ENCODE peak calls at places on chromosomes 1 and 21, in six cellular contexts. O is HS-5; D is activated naive CD4-positive, alpha-beta T cell; S is fibroblast of the conjunctiva; Z is HFFc6; X is effector CD4-positive, alpha-beta T cell. Y is an unnamed sample.
A peak's percentile ranks its signal among the peaks of the same experiment; 100 is the strongest.

GRCh38 chr1:237255071-237255470 is 213.1 kb downstream of the RYR2 start:
- DNase-seq in Z (no peak), S (no peak), D (no peak), X (no peak), O (no peak), Y (no peak)

GRCh38 chr1:47758341-47759237 is 238.6 kb downstream of the TRABD2B start:
- DNase-seq in Z (no peak), X (no peak), O (no peak), S (no peak), D (no peak), Y (peak; percentile 73)

GRCh38 chr1:196438324-196438723 is 169.9 kb downstream of the KCNT2 start:
- DNase-seq in X (no peak), Z (no peak), O (no peak), D (no peak), S (no peak), Y (no peak)

GRCh38 chr1:182392045-182393028 is 747 bp upstream of the GLUL start:
- DNase-seq in X (peak; percentile 5), O (no peak), D (no peak), S (peak; percentile 24), Z (no peak), Y (no peak)

GRCh38 chr1:116400780-116401179 is 27.7 kb downstream of the ATP1A1 start:
- DNase-seq in O (no peak), D (no peak), Z (no peak), S (no peak), X (no peak), Y (no peak)

GRCh38 chr1:158076461-158076860 is 83.0 kb downstream of the KIRREL1 start:
- DNase-seq in X (no peak), O (no peak), S (no peak), Z (no peak), D (no peak), Y (no peak)

GRCh38 chr1:156591181-156591431 is 470 bp upstream of the NAXE start:
- DNase-seq in X (no peak), D (no peak), O (no peak), Z (no peak), S (no peak), Y (no peak)

GRCh38 chr1:208127791-208128408 is 116.3 kb downstream of the PLXNA2 start:
- DNase-seq in S (no peak), O (no peak), Z (no peak), D (no peak), X (no peak), Y (no peak)

GRCh38 chr1:39129514-39129913 is 75.0 kb upstream of the MACF1 start:
- DNase-seq in S (no peak), X (no peak), D (no peak), Z (no peak), O (no peak), Y (no peak)

GRCh38 chr1:201718346-201719202 is 110.4 kb upstream of the IPO9 start:
- DNase-seq in Z (no peak), S (no peak), D (no peak), O (no peak), X (no peak), Y (no peak)

GRCh38 chr1:7331926-7332535 is 439.1 kb upstream of the VAMP3 start:
- DNase-seq in D (no peak), O (no peak), S (no peak), X (no peak), Z (no peak), Y (no peak)

GRCh38 chr1:22772054-22772453 is 61.4 kb downstream of the EPHB2 start:
- DNase-seq in S (no peak), O (no peak), Z (no peak), X (no peak), D (no peak), Y (no peak)

GRCh38 chr1:34320081-34320480 is 143.4 kb downstream of the C1orf94 start:
- DNase-seq in Z (no peak), D (no peak), X (no peak), O (peak; percentile 28), S (no peak), Y (no peak)

GRCh38 chr1:39910263-39910662 is 8.5 kb upstream of the MYCL start:
- DNase-seq in D (no peak), X (no peak), O (no peak), S (no peak), Z (no peak), Y (no peak)

GRCh38 chr1:3393024-3393986 is 61.2 kb upstream of the ARHGEF16 start:
- DNase-seq in S (no peak), Z (no peak), X (no peak), O (no peak), D (no peak), Y (no peak)

GRCh38 chr21:15732290-15732995 is 2.7 kb downstream of the USP25 start:
- DNase-seq in X (no peak), O (no peak), D (no peak), Z (no peak), S (no peak), Y (no peak)

GRCh38 chr1:113784104-113784779 is 25.0 kb upstream of the PHTF1 start:
- DNase-seq in S (no peak), D (no peak), O (no peak), X (no peak), Z (no peak), Y (no peak)

GRCh38 chr1:58401991-58402390 is 144.5 kb downstream of the OMA1 start:
- DNase-seq in X (no peak), O (no peak), D (no peak), S (no peak), Z (no peak), Y (no peak)

GRCh38 chr1:33094971-33095604 is 14.1 kb downstream of the AZIN2 start:
- DNase-seq in D (no peak), Z (peak; percentile 43), X (no peak), S (peak; percentile 57), O (no peak), Y (no peak)

GRCh38 chr1:36367067-36367466 is 18.7 kb downstream of the STK40 start:
- DNase-seq in D (no peak), O (no peak), X (no peak), Z (no peak), S (no peak), Y (no peak)

GRCh38 chr1:38026592-38027200 is 14.2 kb downstream of the UTP11 start:
- DNase-seq in O (no peak), S (peak; percentile 24), Z (peak; percentile 52), D (no peak), X (no peak), Y (no peak)

GRCh38 chr21:46064870-46065214 is 33.1 kb upstream of the COL6A2 start:
- DNase-seq in X (no peak), Z (no peak), O (no peak), S (no peak), D (no peak), Y (no peak)

GRCh38 chr1:9406111-9406510 is 113.4 kb downstream of the SPSB1 start:
- DNase-seq in D (no peak), Z (no peak), X (no peak), S (no peak), O (no peak), Y (no peak)

GRCh38 chr1:11101347-11101746 is 1.7 kb upstream of the EXOSC10 start:
- DNase-seq in Z (no peak), O (no peak), X (no peak), S (no peak), D (no peak), Y (no peak)

GRCh38 chr1:18109058-18109755 is 1.6 kb downstream of the IGSF21 start:
- DNase-seq in S (no peak), O (no peak), D (no peak), X (no peak), Z (no peak), Y (no peak)